ENCODE peak calls at places on chromosomes 3 and 15, in seven cellular contexts. W, R, M, B, S, H and I are unnamed samples.

GRCh38 chr3:38099518-38099917 is 37.4 kb downstream of the ACAA1 start:
- DNase-seq in M (no peak), H (no peak), R (no peak), S (no peak), B (no peak), W (no peak), I (no peak)

GRCh38 chr3:36700537-36701248 is 63.7 kb downstream of the DCLK3 start:
- DNase-seq in M (peak), B (peak), R (no peak), S (peak), H (peak), W (peak), I (peak)

GRCh38 chr3:112640864-112641751 is at the start of gene CCDC80:
- DNase-seq in B (peak), R (no peak), W (no peak), S (peak), H (no peak), M (peak), I (peak)

GRCh38 chr15:66472176-66472999 is 25.2 kb downstream of the SNAPC5 start:
- DNase-seq in M (no peak), R (no peak), H (no peak), S (peak), W (no peak), B (peak), I (peak)

GRCh38 chr3:171528102-171528501 is 67.9 kb upstream of the TNIK start:
- DNase-seq in B (peak), R (no peak), M (no peak), H (no peak), S (peak), W (no peak), I (no peak)

GRCh38 chr15:47756872-47757271 is 39.6 kb downstream of the SEMA6D start:
- DNase-seq in H (no peak), S (peak), M (no peak), W (no peak), B (peak), R (no peak), I (no peak)

GRCh38 chr3:87136066-87136596 is 91.0 kb upstream of the CHMP2B start:
- DNase-seq in R (no peak), H (no peak), M (no peak), B (no peak), W (no peak), S (no peak), I (no peak)

GRCh38 chr3:26622634-26623408 is at the start of gene LRRC3B:
- DNase-seq in M (no peak), R (no peak), B (no peak), H (no peak), S (no peak), W (peak), I (no peak)

GRCh38 chr3:188133646-188134045 is 20.3 kb upstream of the LPP start:
- DNase-seq in W (no peak), B (peak), S (peak), R (no peak), M (no peak), H (no peak), I (no peak)

GRCh38 chr15:58484794-58485600 is 53.2 kb downstream of the LIPC start:
- DNase-seq in H (no peak), S (no peak), R (no peak), M (no peak), B (no peak), W (no peak), I (no peak)

GRCh38 chr3:52176188-52176752 is 21.7 kb upstream of the ALAS1 start:
- DNase-seq in S (no peak), M (no peak), W (peak), H (no peak), R (peak), B (no peak), I (no peak)

GRCh38 chr3:186381424-186382216 is 19.6 kb upstream of the DGKG start:
- DNase-seq in M (no peak), R (no peak), S (no peak), H (no peak), B (no peak), W (no peak), I (no peak)

GRCh38 chr3:180036678-180037455 is at the start of gene PEX5L:
- DNase-seq in M (no peak), B (peak), R (no peak), W (peak), H (no peak), S (peak), I (peak)

GRCh38 chr3:124780767-124781485 is 50.7 kb downstream of the UMPS start:
- DNase-seq in W (peak), R (peak), B (peak), M (peak), S (peak), H (no peak), I (peak)

GRCh38 chr3:61685755-61686154 is 124.4 kb downstream of the PTPRG start:
- DNase-seq in S (no peak), R (no peak), B (no peak), W (no peak), H (no peak), M (no peak), I (no peak)

GRCh38 chr3:45153658-45154437 is 7.7 kb upstream of the CDCP1 start:
- DNase-seq in S (peak), B (peak), R (no peak), H (peak), M (no peak), W (no peak), I (no peak)

DNA sequence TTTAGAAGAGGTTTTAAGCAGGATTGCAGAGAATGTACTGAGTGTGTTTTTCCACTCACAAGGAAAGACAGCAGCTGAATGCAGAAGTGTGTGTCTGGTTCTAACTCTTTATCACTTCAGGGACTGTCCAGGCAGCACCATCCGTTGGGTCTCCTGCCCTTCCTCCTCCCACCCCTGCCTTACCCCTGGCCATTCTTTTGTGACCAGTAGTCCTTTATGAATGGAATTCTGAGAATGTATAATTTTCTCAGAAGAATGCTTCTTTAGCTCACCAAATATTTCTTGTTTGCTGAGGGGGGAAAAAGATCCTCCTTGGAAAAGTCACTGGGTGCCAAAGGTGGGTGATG is 70.8 kb downstream of the IGF1R start:
- DNase-seq in S (peak), M (no peak), H (no peak), R (no peak), B (peak), W (no peak), I (no peak)
- H3K4me3 ChIP-seq in S (no peak), M (no peak), H (no peak), R (no peak), B (no peak), W (no peak), I (no peak)

DNA sequence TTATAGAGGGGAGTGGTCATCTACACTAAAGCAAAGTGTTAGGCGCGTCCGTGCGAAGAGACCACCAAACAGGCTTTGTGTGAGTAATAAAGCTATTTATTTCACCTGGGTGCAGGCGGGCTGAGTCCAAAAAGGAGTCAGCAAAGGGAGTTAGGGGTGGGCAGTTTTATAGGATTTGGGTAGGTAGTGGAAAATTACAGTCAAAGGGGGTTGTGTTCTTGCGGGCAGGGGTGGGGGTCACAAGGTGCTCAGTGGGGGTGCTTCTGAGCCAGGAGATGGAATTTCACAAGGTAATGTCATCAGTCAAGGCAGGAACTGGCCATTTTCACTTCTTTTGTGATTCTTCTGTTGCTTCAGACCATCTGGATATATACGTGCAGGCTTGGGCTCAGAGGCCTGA is 47.1 kb downstream of the OIP5 start:
- DNase-seq in S (no peak), H (no peak), R (no peak), M (no peak), W (no peak), B (no peak), I (no peak)
- H3K4me3 ChIP-seq in S (peak), H (peak), R (peak), M (peak), W (peak), B (peak), I (peak)

DNA sequence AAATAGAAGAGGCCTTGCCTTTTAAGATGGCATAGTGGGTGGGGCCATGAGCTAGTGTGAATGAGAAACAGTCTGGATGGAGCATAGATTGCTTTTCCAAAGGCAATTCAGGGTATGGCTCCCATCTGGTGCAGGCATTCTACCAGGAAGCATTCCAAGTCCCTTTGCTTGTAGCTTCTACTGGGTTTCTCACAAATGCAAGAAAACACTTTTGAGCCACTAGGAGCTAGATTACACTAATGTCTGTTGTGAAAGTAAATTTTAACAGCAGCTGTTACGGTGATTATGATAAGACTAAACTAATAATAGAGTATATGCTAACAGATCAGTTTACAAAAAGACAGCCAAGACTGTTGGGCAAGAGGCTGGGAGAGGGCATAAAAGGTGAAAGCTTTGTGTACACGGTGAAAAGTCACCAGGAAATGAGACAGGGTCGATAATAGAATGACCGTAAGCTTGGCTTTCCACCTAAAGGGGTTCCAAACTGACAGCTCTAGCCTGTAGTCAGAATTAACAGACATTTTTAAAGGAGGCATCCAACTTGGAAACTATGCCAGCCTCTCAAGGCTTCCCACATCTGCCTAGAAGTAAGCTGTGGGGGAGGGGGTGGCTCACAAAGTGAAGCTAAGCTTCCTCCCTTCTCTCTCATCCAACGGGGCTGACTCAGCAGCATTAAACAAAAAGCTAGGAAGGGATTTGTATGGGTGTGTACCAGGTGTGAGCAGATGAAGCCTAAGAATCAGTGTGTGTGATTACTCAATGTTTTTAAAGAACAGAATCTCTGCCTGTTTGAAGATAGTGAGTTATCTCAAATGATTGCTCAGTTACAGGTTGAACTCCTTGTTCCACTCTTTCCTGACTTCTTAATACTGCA is 61.1 kb upstream of the GPD1L start:
- DNase-seq in R (no peak), B (peak), H (no peak), W (no peak), S (peak), M (peak), I (no peak)
- H3K4me3 ChIP-seq in R (no peak), B (peak), H (no peak), W (no peak), S (no peak), M (no peak), I (no peak)

GRCh38 chr3:50246517-50246954 is 10.5 kb downstream of the GNAI2 start:
- DNase-seq in B (peak), S (peak), M (peak), W (peak), H (peak), R (no peak), I (peak)
- H3K4me3 ChIP-seq in B (peak), S (no peak), M (no peak), W (peak), H (peak), R (peak), I (peak)

DNA sequence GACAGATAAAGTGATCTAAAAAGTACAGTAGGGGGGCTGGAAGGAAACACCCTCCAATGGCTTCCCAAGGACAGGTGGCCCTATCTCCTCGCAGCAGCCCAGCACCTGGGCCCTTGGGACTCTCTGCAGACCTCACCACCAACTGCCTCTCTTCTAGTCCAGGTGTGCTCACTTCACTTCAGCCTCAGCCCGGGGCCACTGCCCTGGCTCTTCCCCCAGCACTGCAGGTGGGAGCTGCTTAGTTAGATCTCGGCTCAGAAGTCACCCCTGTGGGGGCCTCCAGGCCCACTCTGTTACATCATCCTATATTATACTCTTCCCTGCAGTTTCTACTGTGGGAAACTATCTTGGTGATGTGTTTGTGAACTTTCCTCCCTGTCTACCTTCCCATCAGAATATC is 2.0 kb downstream of the KLF15 start:
- DNase-seq in W (peak), M (no peak), S (no peak), B (no peak), H (no peak), R (peak), I (no peak)
- H3K4me3 ChIP-seq in W (peak), M (peak), S (peak), B (peak), H (no peak), R (peak), I (no peak)

DNA sequence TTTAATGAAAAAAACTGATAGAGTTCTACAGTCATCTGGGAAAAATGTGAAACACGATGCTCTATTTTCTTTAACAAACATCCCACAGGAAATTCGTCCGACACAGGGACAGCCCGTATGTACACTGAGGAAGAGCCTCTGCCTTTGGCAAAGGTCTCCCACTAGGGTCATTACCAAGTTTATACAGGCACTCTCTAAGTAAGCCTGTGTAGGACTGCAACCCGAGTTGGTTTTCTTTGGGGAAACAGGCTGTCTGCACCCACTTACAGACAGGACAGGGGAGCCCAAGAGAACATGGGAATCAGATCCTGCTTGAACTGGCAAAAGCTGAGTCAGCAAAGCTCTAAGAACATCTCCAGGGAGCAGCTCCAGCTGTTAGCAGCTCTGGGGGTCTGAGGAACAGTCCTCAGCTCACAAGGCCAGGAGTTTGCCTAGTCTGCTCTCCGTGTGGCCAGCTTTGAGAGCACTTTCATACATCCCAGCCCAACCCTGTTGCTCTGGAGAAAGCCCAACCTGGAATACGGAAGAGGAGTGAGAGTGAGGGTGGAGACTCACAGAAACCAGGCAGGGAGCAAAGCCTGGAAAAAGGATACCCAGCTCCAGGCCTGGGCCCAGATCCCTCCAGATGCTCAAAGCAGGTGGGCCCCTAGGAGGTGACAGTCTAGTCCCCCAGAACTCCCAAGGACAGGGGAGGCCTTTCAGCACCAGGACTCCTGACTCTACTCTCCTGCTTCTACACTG is 1.9 kb downstream of the TBC1D2B start:
- DNase-seq in W (no peak), B (peak), R (peak), H (no peak), S (peak), M (peak), I (no peak)
- H3K4me3 ChIP-seq in W (peak), B (peak), R (peak), H (peak), S (no peak), M (peak), I (peak)

DNA sequence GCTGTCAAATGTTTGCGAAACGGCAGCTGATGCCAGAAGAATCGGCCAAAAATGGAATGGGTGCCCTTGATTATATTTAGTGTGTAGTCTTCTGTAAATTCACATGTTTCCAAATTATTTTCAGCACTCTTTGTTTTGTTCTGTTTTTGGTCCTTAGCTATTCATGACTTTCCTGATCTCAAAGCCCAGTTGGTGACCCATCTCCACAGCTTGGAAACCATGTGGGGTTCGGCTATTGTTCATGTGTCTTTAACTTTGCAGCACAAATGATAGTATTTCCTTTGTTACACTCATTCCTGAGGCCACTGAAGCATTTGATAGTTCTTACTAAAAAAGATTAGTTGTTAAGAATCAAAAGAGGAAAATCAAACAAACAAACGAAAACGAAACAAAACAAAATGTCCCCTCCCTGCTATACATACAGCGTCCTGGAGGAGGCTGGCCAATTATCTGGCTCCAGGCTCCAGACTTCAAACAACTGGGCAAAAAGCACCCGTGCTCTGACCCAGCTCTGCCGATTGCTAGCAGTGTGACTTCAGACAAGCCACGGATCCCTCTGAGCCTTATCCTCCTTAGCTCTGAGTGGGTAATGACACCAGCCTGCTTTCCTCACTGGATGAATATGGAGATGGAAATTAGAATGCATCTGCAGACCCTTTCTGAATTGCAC is 121.0 kb downstream of the CACNA2D3 start:
- DNase-seq in S (peak), M (no peak), R (no peak), H (no peak), W (no peak), B (peak), I (peak)
- H3K4me3 ChIP-seq in S (no peak), M (peak), R (peak), H (no peak), W (peak), B (peak), I (peak)

GRCh38 chr3:128846501-128846900 is 32.9 kb upstream of the ACAD9 start:
- DNase-seq in M (no peak), S (no peak), B (no peak), R (no peak), W (peak), H (no peak), I (no peak)

GRCh38 chr3:128845695-128846491 is 33.5 kb upstream of the ACAD9 start:
- DNase-seq in B (peak), M (peak), S (peak), R (peak), H (peak), W (peak), I (peak)

GRCh38 chr3:128847631-128848370 is 31.6 kb upstream of the ACAD9 start:
- DNase-seq in B (no peak), M (no peak), H (no peak), W (no peak), S (no peak), R (no peak), I (no peak)

GRCh38 chr3:128844502-128844901 is 34.9 kb upstream of the ACAD9 start:
- DNase-seq in R (no peak), B (no peak), H (no peak), S (no peak), W (no peak), M (no peak), I (no peak)

GRCh38 chr3:128845119-128845518 is 34.3 kb upstream of the ACAD9 start:
- DNase-seq in H (peak), B (no peak), R (no peak), S (no peak), W (no peak), M (no peak), I (no peak)
- H3K4me3 ChIP-seq in H (peak), B (no peak), R (no peak), S (no peak), W (no peak), M (no peak), I (no peak)

DNA sequence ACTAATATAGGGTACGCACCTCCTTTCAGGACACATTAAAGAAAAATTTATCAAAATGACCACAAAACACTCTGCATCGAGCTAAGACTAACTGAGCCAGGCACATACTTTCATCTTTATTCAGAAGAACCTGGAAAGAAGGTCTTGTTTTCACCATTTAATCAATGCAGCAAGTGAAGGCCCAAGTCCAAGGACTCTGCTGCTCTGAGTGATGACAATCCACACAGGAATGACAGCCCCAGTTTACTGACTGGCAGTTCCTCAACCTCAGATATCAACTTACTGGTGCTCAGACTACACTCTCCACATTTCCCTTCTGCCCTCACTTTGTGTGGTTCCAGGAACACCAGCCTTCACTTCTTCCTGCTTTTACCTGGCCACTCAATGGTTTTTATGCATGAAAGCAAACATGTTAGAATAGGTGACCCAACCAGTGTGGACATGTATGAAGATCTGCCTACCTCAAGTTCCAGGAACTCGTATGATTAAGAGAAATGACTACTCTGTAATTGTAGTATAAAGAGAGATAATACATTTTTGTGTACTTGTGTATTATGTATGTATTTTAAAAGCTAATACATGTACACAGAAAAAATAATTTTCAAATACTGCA is 29.1 kb upstream of the RASA2 start:
- DNase-seq in S (no peak), H (no peak), R (no peak), B (no peak), W (no peak), M (no peak), I (no peak)
- H3K4me3 ChIP-seq in S (no peak), H (no peak), R (no peak), B (no peak), W (no peak), M (no peak), I (no peak)

GRCh38 chr3:152301745-152302181 is 33.0 kb downstream of the MBNL1 start:
- DNase-seq in M (no peak), R (no peak), H (no peak), W (no peak), B (no peak), S (no peak), I (peak)
- H3K4me3 ChIP-seq in M (peak), R (peak), H (peak), W (peak), B (peak), S (no peak), I (peak)